ENCODE peak calls at places on chromosome 15, in nine cellular contexts. E, W, M, F, X, Q, S, P and H are unnamed samples.

GRCh38 chr15:49645937-49646336 is 25.1 kb downstream of the DTWD1 start:
- DNase-seq in E (peak; percentile 81), W (peak; percentile 54), M (no peak), F (peak; percentile 88), X (no peak), Q (no peak), S (peak; percentile 99), P (no peak), H (peak; percentile 78)

GRCh38 chr15:42171795-42172194 is 15.4 kb upstream of the PLA2G4F start:
- DNase-seq in E (no peak), W (no peak), M (no peak), F (no peak), X (no peak), Q (no peak), S (no peak), P (no peak), H (no peak)

GRCh38 chr15:70156781-70157261 is 59.1 kb upstream of the TLE3 start:
- DNase-seq in E (peak; percentile 11), W (peak; percentile 68), M (no peak), F (no peak), X (peak; percentile 74), Q (no peak), S (peak; percentile 73), P (no peak), H (no peak)

GRCh38 chr15:99474981-99475753 is 90.6 kb upstream of the MEF2A start:
- DNase-seq in E (no peak), W (no peak), M (no peak), F (no peak), X (peak; percentile 31), Q (no peak), S (peak; percentile 77), P (no peak), H (no peak)

GRCh38 chr15:45910671-45911070 is 275.8 kb downstream of the SQOR start:
- DNase-seq in E (no peak), W (no peak), M (no peak), F (no peak), X (no peak), Q (no peak), S (no peak), P (no peak), H (no peak)

GRCh38 chr15:51380999-51381806 is 39.7 kb downstream of the GLDN start:
- DNase-seq in E (peak; percentile 77), W (peak; percentile 89), M (no peak), F (peak; percentile 79), X (peak; percentile 78), Q (no peak), S (peak; percentile 90), P (no peak), H (peak; percentile 82)

GRCh38 chr15:61621146-61621545 is 392.0 kb upstream of the RORA start:
- DNase-seq in E (no peak), W (peak; percentile 12), M (no peak), F (no peak), X (peak; percentile 47), Q (no peak), S (peak; percentile 14), P (no peak), H (peak; percentile 80)

GRCh38 chr15:41331833-41332787 is at the start of gene OIP5:
- DNase-seq in E (peak; percentile 100), W (peak; percentile 100), M (peak; percentile 98), F (peak; percentile 100), X (peak; percentile 96), Q (peak; percentile 79), S (peak; percentile 100), P (peak; percentile 94), H (peak; percentile 99)

GRCh38 chr15:77393471-77393840 is 26.4 kb downstream of the PEAK1 start:
- DNase-seq in E (peak; percentile 80), W (peak; percentile 29), M (no peak), F (peak; percentile 27), X (no peak), Q (no peak), S (no peak), P (no peak), H (no peak)

GRCh38 chr15:78638658-78639314 is 2.2 kb downstream of the CHRNB4 start:
- DNase-seq in E (peak; percentile 44), W (peak; percentile 59), M (peak; percentile 13), F (peak; percentile 24), X (peak; percentile 85), Q (no peak), S (peak; percentile 88), P (peak; percentile 17), H (peak; percentile 71)

GRCh38 chr15:78444255-78444654 is 6.2 kb downstream of the IREB2 start:
- DNase-seq in E (no peak), W (no peak), M (no peak), F (no peak), X (no peak), Q (no peak), S (no peak), P (no peak), H (no peak)

GRCh38 chr15:25056484-25057429 is 102.0 kb downstream of the SNRPN start:
- DNase-seq in E (no peak), W (no peak), M (no peak), F (no peak), X (no peak), Q (no peak), S (peak; percentile 4), P (no peak), H (no peak)

GRCh38 chr15:75451674-75452363 is at the start of gene SIN3A:
- DNase-seq in E (peak; percentile 100), W (peak; percentile 100), M (peak; percentile 99), F (peak; percentile 100), X (peak; percentile 98), Q (peak; percentile 97), S (peak; percentile 99), P (peak; percentile 93), H (peak; percentile 99)

GRCh38 chr15:34336947-34337556 is 529 bp downstream of the SLC12A6 start:
- DNase-seq in E (peak; percentile 13), W (no peak), M (peak; percentile 23), F (no peak), X (no peak), Q (peak; percentile 26), S (peak; percentile 50), P (peak; percentile 13), H (peak; percentile 62)

GRCh38 chr15:57044072-57044702 is 125.7 kb downstream of the TCF12 start:
- DNase-seq in E (no peak), W (no peak), M (no peak), F (no peak), X (no peak), Q (no peak), S (no peak), P (no peak), H (no peak)

GRCh38 chr15:61228025-61228901 is 839 bp downstream of the RORA start:
- DNase-seq in E (peak; percentile 31), W (peak; percentile 40), M (no peak), F (peak; percentile 32), X (peak; percentile 68), Q (no peak), S (peak; percentile 40), P (no peak), H (peak; percentile 47)

GRCh38 chr15:88769161-88769971 is 33.9 kb upstream of the ACAN start:
- DNase-seq in E (no peak), W (peak; percentile 32), M (no peak), F (peak; percentile 5), X (peak; percentile 42), Q (no peak), S (no peak), P (no peak), H (no peak)

GRCh38 chr15:31433101-31433500 is 106.5 kb downstream of the KLF13 start:
- DNase-seq in E (no peak), W (no peak), M (no peak), F (no peak), X (peak; percentile 32), Q (no peak), S (peak; percentile 93), P (no peak), H (no peak)

GRCh38 chr15:74867562-74868458 is 5.4 kb downstream of the SCAMP2 start:
- DNase-seq in E (no peak), W (no peak), M (no peak), F (no peak), X (no peak), Q (no peak), S (no peak), P (no peak), H (no peak)

GRCh38 chr15:87849181-87849580 is 407.4 kb downstream of the NTRK3 start:
- DNase-seq in E (peak; percentile 11), W (no peak), M (no peak), F (no peak), X (no peak), Q (no peak), S (no peak), P (no peak), H (no peak)

GRCh38 chr15:65372787-65373067 is 5.1 kb downstream of the IGDCC3 start:
- DNase-seq in E (no peak), W (no peak), M (no peak), F (no peak), X (no peak), Q (no peak), S (peak; percentile 87), P (no peak), H (no peak)

GRCh38 chr15:69092159-69092558 is 68.3 kb upstream of the GLCE start:
- DNase-seq in E (peak; percentile 88), W (peak; percentile 80), M (no peak), F (peak; percentile 85), X (no peak), Q (no peak), S (no peak), P (no peak), H (peak; percentile 17)

GRCh38 chr15:90956551-90957104 is 1.9 kb downstream of the RCCD1 start:
- DNase-seq in E (peak; percentile 78), W (peak; percentile 84), M (peak; percentile 27), F (peak; percentile 71), X (peak; percentile 95), Q (peak; percentile 57), S (no peak), P (peak; percentile 50), H (peak; percentile 87)

GRCh38 chr15:71679223-71680078 is 130.9 kb upstream of the NR2E3 start:
- DNase-seq in E (peak; percentile 66), W (peak; percentile 24), M (no peak), F (peak; percentile 70), X (no peak), Q (no peak), S (no peak), P (no peak), H (no peak)

GRCh38 chr15:99605490-99605931 is 39.7 kb downstream of the MEF2A start:
- DNase-seq in E (no peak), W (no peak), M (no peak), F (peak; percentile 30), X (no peak), Q (no peak), S (no peak), P (no peak), H (no peak)

GRCh38 chr15:64851503-64851840 is 9.8 kb downstream of the PLEKHO2 start:
- DNase-seq in E (peak; percentile 93), W (peak; percentile 94), M (no peak), F (peak; percentile 96), X (no peak), Q (no peak), S (no peak), P (no peak), H (no peak)

GRCh38 chr15:70923311-70924080 is 30.9 kb downstream of the LRRC49 start:
- DNase-seq in E (peak; percentile 28), W (peak; percentile 73), M (no peak), F (peak; percentile 42), X (no peak), Q (no peak), S (no peak), P (no peak), H (no peak)

GRCh38 chr15:31483053-31483923 is 156.7 kb downstream of the KLF13 start:
- DNase-seq in E (no peak), W (peak; percentile 39), M (peak; percentile 57), F (no peak), X (peak; percentile 26), Q (no peak), S (no peak), P (peak; percentile 28), H (no peak)

GRCh38 chr15:83016906-83017305 is 5.5 kb upstream of the C15orf40 start:
- DNase-seq in E (no peak), W (no peak), M (no peak), F (peak; percentile 18), X (no peak), Q (no peak), S (no peak), P (no peak), H (no peak)

GRCh38 chr15:25847066-25847465 is 16.1 kb downstream of the ATP10A start:
- DNase-seq in E (no peak), W (no peak), M (peak; percentile 13), F (no peak), X (peak; percentile 13), Q (no peak), S (no peak), P (no peak), H (no peak)

GRCh38 chr15:38702178-38702912 is 137.7 kb upstream of the RASGRP1 start:
- DNase-seq in E (no peak), W (no peak), M (no peak), F (no peak), X (no peak), Q (no peak), S (peak; percentile 89), P (no peak), H (peak; percentile 88)